ENCODE peak calls at places on chromosomes 3 and 15, in six cellular contexts. O, P, F, Q, T and N are unnamed samples.

GRCh38 chr3:89072671-89073070 is 34.8 kb upstream of the EPHA3 start:
- DNase-seq in Q (no peak), F (no peak), P (no peak), T (no peak), O (no peak), N (no peak)

GRCh38 chr3:168885028-168885427 is 778.5 kb downstream of the MECOM start:
- DNase-seq in O (no peak), Q (peak), T (no peak), F (no peak), P (no peak), N (no peak)

GRCh38 chr3:196624008-196624790 is 15.3 kb upstream of the NRROS start:
- DNase-seq in O (no peak), Q (no peak), F (no peak), P (no peak), T (no peak), N (no peak)

GRCh38 chr3:120168038-120168437 is 73.8 kb upstream of the GSK3B start:
- DNase-seq in P (no peak), O (no peak), F (no peak), Q (no peak), T (no peak), N (no peak)

GRCh38 chr3:38651153-38651789 is 1.8 kb upstream of the SCN5A start:
- DNase-seq in T (peak), O (peak), Q (no peak), P (peak), F (peak), N (peak)

GRCh38 chr15:48890375-48890972 is 12.5 kb downstream of the EID1 start:
- DNase-seq in F (no peak), O (no peak), T (no peak), P (no peak), Q (no peak), N (no peak)

GRCh38 chr15:79088426-79089205 is 2.0 kb downstream of the RASGRF1 start:
- DNase-seq in T (no peak), O (no peak), F (no peak), Q (no peak), P (no peak), N (no peak)

GRCh38 chr3:114451561-114452018 is 157.8 kb downstream of the TIGIT start:
- DNase-seq in Q (peak), T (peak), O (no peak), F (no peak), P (peak), N (no peak)

GRCh38 chr15:69757186-69757585 is 304.6 kb downstream of the RPLP1 start:
- DNase-seq in P (no peak), O (no peak), Q (peak), F (no peak), T (no peak), N (no peak)

GRCh38 chr15:86213420-86213819 is 133.7 kb downstream of the AGBL1 start:
- DNase-seq in T (no peak), P (no peak), Q (no peak), O (no peak), F (no peak), N (no peak)
- TF ChIP-seq CTCF in T (no peak), P (no peak), Q (no peak), O (peak), F (no peak), N (no peak)

GRCh38 chr15:34619151-34619550 is 35.7 kb upstream of the GOLGA8B start:
- DNase-seq in T (no peak), F (no peak), Q (no peak), O (no peak), P (no peak), N (no peak)

GRCh38 chr15:34618073-34618472 is 34.6 kb upstream of the GOLGA8B start:
- DNase-seq in P (no peak), O (no peak), F (no peak), Q (no peak), T (no peak), N (no peak)

GRCh38 chr15:34620814-34621213 is 37.4 kb upstream of the GOLGA8B start:
- DNase-seq in T (no peak), Q (no peak), F (no peak), P (no peak), O (no peak), N (no peak)

GRCh38 chr15:34620122-34620521 is 36.7 kb upstream of the GOLGA8B start:
- DNase-seq in Q (no peak), P (no peak), T (no peak), F (no peak), O (no peak), N (no peak)

DNA sequence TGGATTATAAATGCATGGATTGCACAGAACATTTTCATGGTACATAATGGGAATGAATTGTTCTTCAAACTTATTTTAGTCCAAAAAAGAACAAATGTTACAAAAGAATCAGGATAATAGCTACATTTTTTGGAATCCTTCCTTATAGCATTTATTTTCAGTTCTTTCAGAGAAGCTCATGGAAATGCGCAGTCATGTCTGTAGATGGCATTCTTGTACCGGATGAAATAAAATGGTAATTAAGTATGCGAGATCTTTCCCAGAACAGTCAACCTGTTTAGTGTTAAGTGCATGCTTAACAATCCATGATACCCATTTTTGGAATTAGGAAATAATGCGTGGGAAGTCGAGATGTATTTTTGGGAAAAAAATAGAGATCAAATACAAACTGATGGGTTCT is 38.2 kb upstream of the GOLGA8B start:
- DNase-seq in Q (peak), O (no peak), F (no peak), T (no peak), P (no peak), N (no peak)
- TF ChIP-seq CTCF in Q (peak), O (no peak), F (peak), T (peak), P (no peak), N (no peak)

GRCh38 chr15:66046751-66047150 is 177.5 kb downstream of the RAB11A start:
- DNase-seq in Q (no peak), T (no peak), F (no peak), P (no peak), O (no peak), N (no peak)
- TF ChIP-seq CTCF in Q (no peak), T (no peak), F (no peak), P (no peak), O (no peak), N (no peak)

GRCh38 chr3:43091481-43091880 is 14.4 kb downstream of the POMGNT2 start:
- DNase-seq in P (no peak), T (no peak), F (no peak), O (no peak), Q (no peak), N (no peak)

GRCh38 chr3:43089081-43089480 is 16.8 kb downstream of the POMGNT2 start:
- DNase-seq in Q (no peak), T (no peak), P (no peak), F (no peak), O (no peak), N (no peak)

GRCh38 chr3:43086460-43087165 is 19.3 kb downstream of the POMGNT2 start:
- DNase-seq in O (no peak), Q (peak), P (no peak), F (no peak), T (no peak), N (no peak)

GRCh38 chr3:43090238-43090637 is 15.6 kb downstream of the POMGNT2 start:
- DNase-seq in P (no peak), T (no peak), Q (no peak), O (no peak), F (no peak), N (no peak)

GRCh38 chr3:43087249-43087776 is 18.6 kb downstream of the POMGNT2 start:
- DNase-seq in T (no peak), O (no peak), P (no peak), F (no peak), Q (no peak), N (no peak)
- TF ChIP-seq CTCF in T (peak), O (no peak), P (no peak), F (no peak), Q (no peak), N (no peak)